ENCODE peak calls at places on chromosomes 3 and 15, in four cellular contexts. W is PC-3, O is astrocyte of the spinal cord, B is GM20000. R is an unnamed sample.

GRCh38 chr3:64399205-64399800 is 174.0 kb upstream of the PRICKLE2 start:
- DNase-seq in W (peak), O (peak), B (peak), R (no peak)

GRCh38 chr3:126446301-126446700 is 29.4 kb downstream of the ZXDC start:
- DNase-seq in W (no peak), O (no peak), B (no peak), R (no peak)

GRCh38 chr3:190696777-190697501 is 165.6 kb downstream of the GMNC start:
- DNase-seq in W (peak), O (peak), B (peak), R (no peak)

GRCh38 chr15:99279783-99280307 is 28.6 kb downstream of the LRRC28 start:
- DNase-seq in W (no peak), O (no peak), B (no peak), R (no peak)

GRCh38 chr3:146750196-146750595 is 145.1 kb upstream of the PLSCR5 start:
- DNase-seq in W (peak), O (peak), B (no peak), R (no peak)

GRCh38 chr3:108862865-108863798 is 40.5 kb downstream of the TRAT1 start:
- DNase-seq in W (peak), O (peak), B (peak), R (no peak)

GRCh38 chr3:150408232-150409124 is at the start of gene TSC22D2:
- DNase-seq in W (peak), O (peak), B (peak), R (peak)

GRCh38 chr3:19937459-19938362 is 3.7 kb upstream of the EFHB start:
- DNase-seq in W (peak), O (peak), B (no peak), R (no peak)

GRCh38 chr3:124860599-124860998 is 26.6 kb downstream of the ITGB5 start:
- DNase-seq in W (peak), O (peak), B (no peak), R (no peak)

GRCh38 chr3:27553868-27554540 is 69.8 kb upstream of the SLC4A7 start:
- DNase-seq in W (no peak), O (no peak), B (no peak), R (no peak)

GRCh38 chr3:149879872-149880271 is 66.9 kb downstream of the RNF13 start:
- DNase-seq in W (peak), O (peak), B (peak), R (peak)

GRCh38 chr3:16417945-16418739 is 95.4 kb downstream of the RFTN1 start:
- DNase-seq in W (no peak), O (no peak), B (no peak), R (no peak)

GRCh38 chr15:75179773-75180140 is 21.9 kb upstream of the C15orf39 start:
- DNase-seq in W (no peak), O (no peak), B (no peak), R (no peak)

GRCh38 chr15:71276355-71276665 is 161.0 kb downstream of the THSD4 start:
- DNase-seq in W (peak), O (no peak), B (no peak), R (no peak)

GRCh38 chr15:58748040-58748786 is 1.3 kb downstream of the ADAM10 start:
- DNase-seq in W (no peak), O (peak), B (peak), R (no peak)

GRCh38 chr3:46316258-46316657 is 37.7 kb upstream of the CCR2 start:
- DNase-seq in W (no peak), O (no peak), B (no peak), R (no peak)

GRCh38 chr15:36356511-36356910 is 222.9 kb upstream of the CDIN1 start:
- DNase-seq in W (no peak), O (no peak), B (no peak), R (no peak)

GRCh38 chr3:10957976-10958749 is 34.4 kb upstream of the SLC6A1 start:
- DNase-seq in W (peak), O (no peak), B (no peak), R (no peak)

GRCh38 chr3:106628407-106628806 is 748.8 kb upstream of the CCDC54 start:
- DNase-seq in W (peak), O (peak), B (no peak), R (no peak)

DNA sequence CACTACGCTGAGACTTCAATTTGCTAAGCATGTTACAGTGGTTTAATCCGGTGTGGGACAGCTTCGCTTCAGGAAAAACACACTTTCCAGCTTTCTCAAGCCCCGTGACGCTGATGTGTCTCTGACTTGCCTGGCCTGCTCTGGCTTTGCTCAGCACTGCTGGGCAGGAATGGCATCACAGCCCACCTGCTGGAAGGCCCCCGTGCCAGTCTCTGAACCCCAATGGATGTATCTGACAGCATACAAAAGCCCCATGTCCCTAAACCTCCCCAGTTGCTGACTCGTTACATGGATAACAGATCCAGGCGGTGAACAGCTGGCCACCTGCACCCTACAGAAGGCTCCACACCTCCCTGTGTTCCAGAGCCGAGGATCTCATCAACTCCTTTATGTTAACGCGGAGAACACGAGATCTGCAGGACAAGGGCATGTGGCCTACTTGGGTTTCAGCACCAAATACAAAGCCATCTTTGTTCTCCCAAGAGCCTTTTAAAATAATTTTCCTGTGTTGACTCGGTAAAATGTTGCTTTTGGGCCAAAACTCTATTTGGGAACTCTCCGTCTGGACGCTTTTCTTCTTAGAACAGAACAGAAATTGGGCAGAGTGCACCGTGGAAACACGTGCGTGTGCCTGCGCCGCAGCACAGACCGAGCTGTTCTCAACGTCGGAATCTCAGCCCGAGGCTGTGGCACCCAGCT is 61.4 kb downstream of the ATP10A start:
- DNase-seq in W (no peak), O (no peak), B (no peak), R (no peak)
- TF ChIP-seq CTCF in W (no peak), O (no peak), B (no peak), R (no peak)

DNA sequence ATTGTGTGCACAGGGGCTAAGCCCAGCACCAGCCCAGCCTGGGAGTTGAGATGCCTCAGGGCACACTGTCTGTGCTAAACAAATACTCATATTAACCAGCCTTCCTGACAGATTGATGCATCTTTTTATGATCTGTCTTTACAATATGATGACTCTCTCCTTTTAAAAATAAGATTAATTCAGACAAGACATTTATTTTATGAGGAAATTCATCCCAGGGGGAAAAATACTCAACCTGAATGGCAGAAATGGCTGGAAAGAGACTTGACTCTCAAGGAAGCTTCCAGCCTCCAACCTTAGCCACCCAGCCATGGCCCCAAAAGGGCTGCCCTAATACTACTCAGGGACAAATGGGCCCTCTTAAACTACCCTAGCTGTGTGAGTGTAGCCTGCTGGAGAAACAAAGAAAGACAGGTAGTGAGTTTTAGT is 46.9 kb downstream of the NOX5 start:
- DNase-seq in W (peak), O (no peak), B (no peak), R (no peak)
- TF ChIP-seq CTCF in W (peak), O (no peak), B (no peak), R (peak)

GRCh38 chr3:175484666-175485065 is 625.5 kb downstream of the NAALADL2 start:
- DNase-seq in W (no peak), O (no peak), B (no peak), R (no peak)

GRCh38 chr3:175479800-175480199 is 620.7 kb downstream of the NAALADL2 start:
- DNase-seq in W (no peak), O (no peak), B (no peak), R (no peak)

GRCh38 chr3:175489406-175489805 is 630.3 kb downstream of the NAALADL2 start:
- DNase-seq in W (no peak), O (no peak), B (peak), R (no peak)

GRCh38 chr3:175486255-175486654 is 627.1 kb downstream of the NAALADL2 start:
- DNase-seq in W (no peak), O (no peak), B (peak), R (no peak)

DNA sequence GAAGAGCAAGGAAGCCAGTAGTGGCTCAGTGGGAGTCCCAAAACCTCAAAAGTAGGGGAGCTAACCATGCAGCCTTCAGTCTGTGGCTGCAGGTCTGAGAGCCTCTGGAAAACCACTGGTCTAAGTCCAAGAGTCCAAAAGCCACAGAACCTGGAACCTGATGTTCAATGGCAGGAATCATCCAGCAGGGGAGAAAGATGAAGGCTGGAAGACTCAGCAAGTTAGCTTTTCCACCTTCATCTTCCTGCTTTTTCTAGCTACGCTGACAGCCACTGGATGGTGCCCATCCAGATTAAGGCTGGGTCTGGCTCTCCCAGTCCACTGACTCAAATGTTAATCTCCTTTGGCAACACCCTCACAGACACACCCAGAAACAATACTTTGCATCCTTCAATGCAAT is 626.3 kb downstream of the NAALADL2 start:
- DNase-seq in W (no peak), O (no peak), B (no peak), R (no peak)
- TF ChIP-seq CTCF in W (no peak), O (no peak), B (no peak), R (no peak)

GRCh38 chr15:82832601-82833209 is 23.3 kb downstream of the WHAMM start:
- DNase-seq in W (peak), O (peak), B (peak), R (no peak)
- TF ChIP-seq CTCF in W (no peak), O (no peak), B (no peak), R (peak)

GRCh38 chr3:50162034-50162883 is 7.1 kb downstream of the SEMA3F start:
- DNase-seq in W (no peak), O (no peak), B (no peak), R (no peak)

GRCh38 chr3:50164481-50164880 is 9.4 kb downstream of the SEMA3F start:
- DNase-seq in W (no peak), O (no peak), B (no peak), R (no peak)

GRCh38 chr3:50164984-50165383 is 9.9 kb downstream of the SEMA3F start:
- DNase-seq in W (no peak), O (no peak), B (no peak), R (no peak)

GRCh38 chr3:50164056-50164455 is 8.9 kb downstream of the SEMA3F start:
- DNase-seq in W (peak), O (peak), B (no peak), R (no peak)

DNA sequence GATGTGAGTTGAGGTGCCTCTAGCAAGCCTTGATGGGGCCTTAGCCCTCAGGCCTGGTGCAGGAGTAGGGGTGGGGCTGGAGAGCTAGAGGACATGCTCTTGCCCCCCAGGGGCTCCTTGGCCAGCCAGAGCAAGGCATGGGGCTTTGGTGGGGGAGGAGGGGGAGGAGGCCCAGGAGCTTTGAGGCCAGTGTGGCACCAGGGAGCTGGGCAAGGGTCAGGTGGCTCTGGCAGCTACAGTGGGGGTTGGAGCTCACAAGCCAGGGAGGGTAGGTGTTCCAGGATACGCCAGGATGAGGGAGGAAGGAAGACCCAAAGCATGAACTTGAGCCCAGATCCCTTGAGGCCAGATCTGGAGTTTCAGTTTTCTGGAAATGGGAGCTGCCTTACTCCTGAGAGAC is 8.4 kb downstream of the SEMA3F start:
- DNase-seq in W (peak), O (no peak), B (no peak), R (no peak)
- TF ChIP-seq CTCF in W (no peak), O (no peak), B (no peak), R (no peak)

DNA sequence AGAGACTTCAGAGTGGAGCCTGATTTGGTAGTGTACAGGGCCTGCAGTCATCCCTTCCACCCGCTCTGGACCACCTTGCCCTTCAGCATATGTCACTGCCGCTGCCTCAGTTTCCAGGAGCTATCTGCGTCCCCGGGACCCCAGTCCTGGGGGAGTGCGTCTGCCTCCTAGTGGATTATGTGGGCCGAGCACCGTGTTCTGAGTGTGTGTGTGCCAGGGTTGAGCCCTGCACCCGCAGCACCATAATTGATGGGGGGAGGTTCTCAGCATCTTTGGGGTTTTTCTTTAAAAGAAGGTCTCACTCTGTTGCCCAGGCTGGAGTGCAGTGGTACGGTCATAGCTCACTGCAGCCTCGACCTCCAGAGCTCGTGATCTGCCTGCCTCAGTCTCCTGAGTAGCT is 33.6 kb downstream of the CD276 start:
- DNase-seq in W (no peak), O (no peak), B (no peak), R (no peak)
- TF ChIP-seq CTCF in W (peak), O (peak), B (no peak), R (peak)

DNA sequence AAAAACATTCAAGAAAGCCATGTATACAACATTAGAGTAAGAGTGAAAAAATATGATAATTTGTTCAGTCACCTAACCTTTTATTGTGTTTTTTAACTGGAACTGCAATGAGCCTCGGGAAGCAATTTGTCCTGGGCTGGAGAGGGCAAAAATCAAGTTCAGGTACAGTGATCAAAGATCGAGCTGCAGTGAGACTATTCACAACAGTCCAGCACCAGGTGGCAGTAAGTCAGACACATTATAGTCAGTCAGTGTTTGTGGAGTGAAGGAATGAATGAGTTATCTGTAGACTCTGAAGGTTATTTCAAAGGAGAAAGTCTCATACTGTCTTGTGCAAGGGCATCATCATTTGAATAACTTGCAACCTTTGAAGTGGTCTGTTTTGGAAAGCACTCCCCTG is 116.6 kb downstream of the CHDH start:
- DNase-seq in W (peak), O (no peak), B (no peak), R (no peak)
- TF ChIP-seq CTCF in W (peak), O (no peak), B (peak), R (no peak)

R was measured in mesothelial cell of epicardium.